ENCODE peak calls at places on chromosomes 4 and X, in eight cellular contexts. Q, U, I, C, Z, K, V and F are unnamed samples.
A peak's percentile ranks its signal among the peaks of the same experiment; 100 is the strongest.

GRCh38 chr4:112245383-112245782 is 13.8 kb downstream of the AP1AR start:
- DNase-seq in Q (no peak), U (peak; percentile 18), I (no peak), C (no peak), Z (no peak), K (no peak), V (no peak), F (no peak)

GRCh38 chrX:129318375-129318774 is 204.9 kb downstream of the SMARCA1 start:
- DNase-seq in Q (peak; percentile 5), U (peak; percentile 44), I (no peak), C (no peak), Z (peak; percentile 31), K (no peak), V (peak; percentile 3), F (no peak)

GRCh38 chr4:53676402-53676871 is 85.2 kb upstream of the LNX1 start:
- DNase-seq in Q (no peak), U (peak; percentile 95), I (no peak), C (no peak), Z (no peak), K (no peak), V (no peak), F (no peak)

GRCh38 chr4:2046031-2046961 is 12.8 kb upstream of the NAT8L start:
- DNase-seq in Q (peak; percentile 18), U (no peak), I (no peak), C (no peak), Z (no peak), K (no peak), V (no peak), F (no peak)

GRCh38 chrX:13427441-13428054 is 107.7 kb upstream of the ATXN3L start:
- DNase-seq in Q (no peak), U (no peak), I (no peak), C (no peak), Z (no peak), K (no peak), V (no peak), F (no peak)

GRCh38 chr4:177119693-177120092 is 190.0 kb upstream of the NEIL3 start:
- DNase-seq in Q (no peak), U (peak; percentile 34), I (no peak), C (no peak), Z (no peak), K (no peak), V (no peak), F (no peak)

GRCh38 chrX:100829730-100830129 is 9.5 kb downstream of the CSTF2 start:
- DNase-seq in Q (no peak), U (peak; percentile 81), I (peak; percentile 30), C (no peak), Z (no peak), K (no peak), V (no peak), F (no peak)

GRCh38 chr4:114597410-114598115 is 1.0 kb upstream of the UGT8 start:
- DNase-seq in Q (no peak), U (no peak), I (no peak), C (no peak), Z (peak; percentile 25), K (no peak), V (peak; percentile 42), F (no peak)

GRCh38 chr4:118942465-118942864 is 53.8 kb downstream of the SYNPO2 start:
- DNase-seq in Q (no peak), U (peak; percentile 31), I (no peak), C (no peak), Z (no peak), K (no peak), V (peak; percentile 76), F (no peak)

GRCh38 chr4:8905236-8905772 is 33.7 kb upstream of the HMX1 start:
- DNase-seq in Q (no peak), U (no peak), I (no peak), C (no peak), Z (no peak), K (no peak), V (no peak), F (no peak)

GRCh38 chr4:164623099-164623498 is 130.8 kb upstream of the SMIM31 start:
- DNase-seq in Q (no peak), U (no peak), I (no peak), C (no peak), Z (no peak), K (no peak), V (no peak), F (no peak)

GRCh38 chrX:153938226-153938786 is 3.5 kb upstream of the NAA10 start:
- DNase-seq in Q (no peak), U (no peak), I (no peak), C (no peak), Z (peak; percentile 22), K (no peak), V (no peak), F (no peak)

GRCh38 chrX:129609395-129609794 is 45.4 kb downstream of the APLN start:
- DNase-seq in Q (no peak), U (no peak), I (no peak), C (no peak), Z (no peak), K (no peak), V (no peak), F (no peak)

GRCh38 chr4:123597586-123597985 is 201.0 kb downstream of the SPRY1 start:
- DNase-seq in Q (peak; percentile 20), U (peak; percentile 57), I (no peak), C (no peak), Z (no peak), K (no peak), V (no peak), F (no peak)

GRCh38 chrX:40504801-40505605 is 75.8 kb upstream of the ATP6AP2 start:
- DNase-seq in Q (peak; percentile 66), U (peak; percentile 76), I (no peak), C (no peak), Z (peak; percentile 23), K (no peak), V (no peak), F (no peak)

GRCh38 chr4:66178901-66179300 is 508.6 kb upstream of the EPHA5 start:
- DNase-seq in Q (no peak), U (peak; percentile 52), I (no peak), C (peak; percentile 1), Z (peak; percentile 18), K (no peak), V (no peak), F (no peak)

GRCh38 chr4:94635172-94635571 is 122.6 kb upstream of the BMPR1B start:
- DNase-seq in Q (no peak), U (peak; percentile 80), I (no peak), C (no peak), Z (no peak), K (no peak), V (no peak), F (no peak)

GRCh38 chrX:3962511-3963350 is 249.3 kb upstream of the PRKX start:
- DNase-seq in Q (peak; percentile 12), U (peak; percentile 28), I (peak; percentile 9), C (no peak), Z (peak; percentile 62), K (no peak), V (peak; percentile 51), F (no peak)

GRCh38 chrX:69139516-69139915 is 25.7 kb downstream of the PJA1 start:
- DNase-seq in Q (no peak), U (no peak), I (no peak), C (no peak), Z (no peak), K (no peak), V (no peak), F (no peak)